ENCODE peak calls at places on chromosomes 13 and 19, in four cellular contexts. I is GM23338; F is CD8-positive, alpha-beta memory T cell; O is mucosa of descending colon. E is an unnamed sample.
A peak's percentile ranks its signal among the peaks of the same experiment; 100 is the strongest.

GRCh38 chr19:2969104-2969504 is 8.3 kb upstream of the TLE6 start:
- DNase-seq in O (no peak), I (no peak), F (no peak), E (peak; percentile 77)

GRCh38 chr13:111047326-111047725 is 67.8 kb upstream of the ARHGEF7 start:
- DNase-seq in I (no peak), O (no peak), F (no peak), E (no peak)

GRCh38 chr13:27917121-27917947 is 2.5 kb upstream of the PDX1 start:
- DNase-seq in F (no peak), I (peak; percentile 67), O (no peak), E (no peak)

GRCh38 chr13:113643593-113643992 is 14.4 kb downstream of the ATP4B start:
- DNase-seq in F (no peak), O (no peak), I (no peak), E (no peak)

GRCh38 chr13:113058129-113058987 is 47.2 kb upstream of the F7 start:
- DNase-seq in I (no peak), F (peak; percentile 24), O (peak; percentile 34), E (no peak)

GRCh38 chr13:29978211-29978610 is 127.8 kb upstream of the UBL3 start:
- DNase-seq in I (no peak), F (no peak), O (no peak), E (no peak)

GRCh38 chr19:28482221-28482620 is 730.7 kb downstream of the UQCRFS1 start:
- DNase-seq in F (no peak), I (peak; percentile 71), O (no peak), E (no peak)

GRCh38 chr13:41942462-41943094 is 18.3 kb downstream of the VWA8 start:
- DNase-seq in O (no peak), F (no peak), I (peak; percentile 73), E (no peak)

GRCh38 chr19:11506101-11506555 is 489 bp upstream of the ZNF653 start:
- DNase-seq in O (peak; percentile 74), I (no peak), F (no peak), E (peak; percentile 42)

GRCh38 chr13:95636853-95637252 is 7.7 kb downstream of the DZIP1 start:
- DNase-seq in F (no peak), O (no peak), I (no peak), E (no peak)

GRCh38 chr13:40585911-40586471 is 80.5 kb downstream of the FOXO1 start:
- DNase-seq in O (no peak), F (no peak), I (peak; percentile 61), E (no peak)

GRCh38 chr19:11964858-11965645 is at the start of gene ZNF763:
- DNase-seq in O (peak; percentile 97), F (peak; percentile 92), I (peak; percentile 99), E (peak; percentile 91)

GRCh38 chr19:38733493-38734175 is 10.6 kb downstream of the CAPN12 start:
- DNase-seq in I (no peak), O (no peak), F (no peak), E (peak; percentile 26)

GRCh38 chr13:65378943-65379519 is 1851.1 kb downstream of the PCDH9 start:
- DNase-seq in F (no peak), I (peak; percentile 32), O (no peak), E (no peak)

GRCh38 chr13:73193541-73193940 is 134.7 kb downstream of the KLF5 start:
- DNase-seq in F (no peak), I (no peak), O (no peak), E (no peak)

GRCh38 chr13:90696656-90697055 is 650.8 kb upstream of the MIR17HG start:
- DNase-seq in F (no peak), O (no peak), I (peak; percentile 4), E (no peak)

GRCh38 chr19:13241321-13242104 is 91.3 kb downstream of the IER2 start:
- DNase-seq in I (peak; percentile 59), F (no peak), O (no peak), E (no peak)

GRCh38 chr19:56710437-56710836 is 38.9 kb upstream of the ZNF835 start:
- DNase-seq in F (no peak), I (no peak), O (no peak), E (no peak)

GRCh38 chr13:113053801-113054604 is 51.6 kb upstream of the F7 start:
- DNase-seq in I (no peak), F (peak; percentile 26), O (peak; percentile 18), E (no peak)

GRCh38 chr19:42343344-42344110 is 18.1 kb downstream of the MEGF8 start:
- DNase-seq in O (no peak), I (peak; percentile 84), F (no peak), E (no peak)

GRCh38 chr19:50465986-50466771 is 10.1 kb upstream of the EMC10 start:
- DNase-seq in F (no peak), I (peak; percentile 88), O (peak; percentile 75), E (no peak)

GRCh38 chr13:53137777-53138176 is 109.2 kb downstream of the OLFM4 start:
- DNase-seq in O (no peak), F (no peak), I (no peak), E (peak; percentile 44)

GRCh38 chr19:18384775-18385174 is 1.2 kb upstream of the GDF15 start:
- DNase-seq in I (no peak), O (no peak), F (no peak), E (no peak)

GRCh38 chr13:100533588-100534041 is 55.0 kb downstream of the GGACT start:
- DNase-seq in O (no peak), F (no peak), I (no peak), E (no peak)

GRCh38 chr13:30718661-30719520 is 16.5 kb upstream of the ALOX5AP start:
- DNase-seq in O (no peak), F (no peak), I (no peak), E (no peak)

GRCh38 chr13:97946951-97947588 is 6.4 kb upstream of the IPO5 start:
- DNase-seq in I (no peak), F (no peak), O (no peak), E (no peak)

GRCh38 chr13:59261928-59262488 is 901.7 kb downstream of the DIAPH3 start:
- DNase-seq in F (no peak), O (no peak), I (peak; percentile 79), E (no peak)

GRCh38 chr13:98672947-98673545 is 79.4 kb downstream of the SLC15A1 start:
- DNase-seq in O (peak; percentile 77), I (peak; percentile 90), F (peak; percentile 54), E (peak; percentile 64)

GRCh38 chr19:17445526-17446165 is 2.8 kb downstream of the TMEM221 start:
- DNase-seq in F (no peak), O (no peak), I (no peak), E (no peak)

DNA sequence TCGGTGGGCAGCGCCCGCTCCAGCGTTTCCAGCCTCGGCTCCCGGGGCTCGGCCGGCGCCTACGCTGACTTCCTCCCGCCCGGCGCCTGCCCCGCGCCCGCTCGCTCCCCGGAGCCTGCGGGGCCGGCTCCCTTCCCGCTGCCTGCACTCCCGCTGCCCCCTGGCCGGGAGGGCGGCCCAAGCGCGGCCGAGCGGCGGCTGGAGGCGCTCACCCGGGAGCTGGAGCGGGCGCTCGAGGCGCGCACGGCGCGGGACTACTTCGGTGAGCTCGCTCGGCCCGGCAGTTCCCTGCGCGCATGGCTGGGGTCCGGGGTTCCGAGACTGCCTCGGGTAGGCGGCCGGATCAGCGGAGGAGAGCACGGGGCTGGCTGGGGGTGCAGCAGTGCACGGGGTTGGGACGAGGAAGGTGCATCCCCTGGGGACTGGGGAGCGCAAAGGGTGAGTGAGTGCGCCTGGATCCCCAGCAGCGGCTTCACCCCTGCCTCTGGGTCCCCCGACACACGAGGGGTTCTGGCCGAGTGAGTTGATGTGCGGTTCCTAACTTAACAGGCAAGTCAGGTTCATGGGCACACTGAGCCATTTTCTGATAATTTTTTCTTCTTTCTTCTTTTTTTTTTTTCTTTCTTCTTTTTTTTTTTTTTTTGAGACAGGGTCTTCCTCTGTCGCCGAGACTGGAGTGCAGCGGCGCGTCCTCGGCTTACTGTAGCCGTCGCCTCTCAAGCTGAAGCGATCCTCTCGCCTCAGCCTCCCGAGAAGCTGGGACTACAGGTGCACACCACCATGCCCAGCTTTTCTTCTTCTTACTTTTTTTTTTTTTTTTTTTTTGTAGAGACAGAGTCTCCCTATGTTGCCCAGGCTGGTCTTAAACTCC is 1.1 kb downstream of the WTIP start:
- DNase-seq in I (peak; percentile 65), F (no peak), O (no peak), E (no peak)
- H3K4me3 ChIP-seq in I (peak overlapping the region; percentile 74), F (no peak overlapping the region), O (peak overlapping the region; percentile 9), E (peak overlapping the region; percentile 38)

GRCh38 chr19:45762870-45763631 is 6.0 kb downstream of the SIX5 start:
- DNase-seq in I (no peak), O (no peak), F (no peak), E (no peak)

GRCh38 chr19:45761714-45762113 is 7.3 kb downstream of the SIX5 start:
- DNase-seq in I (no peak), F (no peak), O (no peak), E (no peak)

GRCh38 chr19:45754323-45754722 is 14.7 kb downstream of the SIX5 start:
- DNase-seq in O (no peak), I (no peak), F (no peak), E (no peak)

GRCh38 chr19:45757696-45758095 is 11.4 kb downstream of the SIX5 start:
- DNase-seq in F (no peak), O (no peak), I (no peak), E (no peak)

GRCh38 chr19:45758921-45759320 is 10.1 kb downstream of the SIX5 start:
- DNase-seq in F (no peak), O (no peak), I (no peak), E (no peak)
- H3K4me3 ChIP-seq in F (no peak overlapping the region), O (no peak overlapping the region), I (no peak overlapping the region), E (no peak overlapping the region)

DNA sequence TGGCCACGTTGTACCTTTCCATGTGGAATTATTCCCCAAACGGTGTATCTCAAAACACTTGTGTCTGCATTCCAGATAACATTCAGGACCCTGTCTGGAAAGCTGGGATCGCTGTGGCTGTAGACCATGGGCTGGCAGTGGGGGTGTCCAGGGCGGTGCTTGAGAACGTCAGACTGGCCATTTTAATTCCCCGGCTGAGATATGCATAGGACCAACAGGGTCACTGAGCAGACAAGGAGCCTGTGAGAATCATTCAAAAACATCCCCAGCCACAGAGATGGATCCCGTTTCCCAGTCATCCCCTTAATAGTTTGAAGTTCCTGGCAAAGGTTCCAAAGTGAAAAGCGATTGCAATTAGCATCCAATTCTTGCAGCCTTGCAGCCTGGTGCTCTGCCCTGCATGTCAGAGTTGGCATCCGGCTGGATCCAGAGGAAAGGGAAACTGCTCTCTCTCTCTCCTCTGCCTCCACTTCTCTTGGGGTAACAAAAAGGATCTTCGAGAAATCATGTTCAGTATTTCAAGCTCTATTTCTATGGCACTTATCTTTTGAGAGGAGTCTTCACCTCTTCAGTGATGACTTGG is 41.6 kb downstream of the IFT88 start:
- DNase-seq in I (no peak), O (no peak), F (no peak), E (no peak)
- H3K4me3 ChIP-seq in I (no peak overlapping the region), O (no peak overlapping the region), F (no peak overlapping the region), E (no peak overlapping the region)

GRCh38 chr13:75645141-75645540 is 9.0 kb downstream of the LMO7 start:
- DNase-seq in F (no peak), I (no peak), O (no peak), E (no peak)

GRCh38 chr13:75641026-75641425 is 4.9 kb downstream of the LMO7 start:
- DNase-seq in I (no peak), F (no peak), O (no peak), E (no peak)

GRCh38 chr13:75643182-75643581 is 7.1 kb downstream of the LMO7 start:
- DNase-seq in I (no peak), O (no peak), F (no peak), E (no peak)

GRCh38 chr13:75647126-75647784 is 11.1 kb downstream of the LMO7 start:
- DNase-seq in O (no peak), I (no peak), F (no peak), E (no peak)

DNA sequence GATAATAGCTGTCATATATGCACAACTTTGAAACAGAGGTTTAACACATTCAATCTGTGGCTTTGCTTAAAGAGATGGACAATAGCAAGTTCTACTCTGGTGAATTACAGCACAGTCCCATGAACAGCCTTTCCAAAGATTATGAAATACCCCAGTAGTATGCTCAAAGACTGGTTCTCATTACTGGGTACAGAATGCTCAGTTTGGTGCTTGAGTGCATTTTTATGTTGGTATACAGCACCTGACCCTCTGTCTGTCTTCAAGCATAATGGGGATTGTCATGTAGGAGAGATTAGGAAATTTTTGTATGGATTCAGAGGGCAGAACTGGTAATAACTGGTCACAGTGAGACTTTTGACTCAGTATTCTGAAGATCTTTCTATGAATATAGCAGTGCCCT is 7.6 kb downstream of the LMO7 start:
- DNase-seq in I (no peak), F (no peak), O (no peak), E (no peak)
- H3K4me3 ChIP-seq in I (no peak overlapping the region), F (no peak overlapping the region), O (no peak overlapping the region), E (no peak overlapping the region)

E was measured in uterus.